ENCODE peak calls at places on chromosomes 5 and 9, in ten cellular contexts. Z is H1; O is naive thymus-derived CD8-positive, alpha-beta T cell; A is cardiac muscle cell; U is prostate gland; V is AG10803; Y is Panc1; B is mammary epithelial cell; S is T-helper 1 cell; X is T1000. T is an unnamed sample.

GRCh38 chr9:89175739-89176360 is 2.8 kb downstream of the SHC3 start:
- DNase-seq in U (no peak), V (peak), B (no peak), O (no peak), A (no peak), Y (no peak), X (no peak), Z (no peak), S (no peak), T (no peak)

GRCh38 chr5:167479796-167480195 is 811.6 kb upstream of the WWC1 start:
- DNase-seq in X (no peak), V (peak), O (no peak), Y (no peak), B (no peak), Z (no peak), S (no peak), U (no peak), A (no peak), T (no peak)

GRCh38 chr5:159855476-159856157 is 60.7 kb upstream of the ADRA1B start:
- DNase-seq in S (no peak), X (no peak), O (no peak), Y (no peak), U (no peak), V (no peak), A (no peak), B (no peak), Z (no peak), T (peak)

GRCh38 chr9:37963936-37964739 is 60.2 kb upstream of the SLC25A51 start:
- DNase-seq in S (no peak), Y (no peak), O (no peak), X (no peak), V (peak), B (peak), U (peak), Z (no peak), A (no peak), T (no peak)

GRCh38 chr9:129936222-129936621 is 101.0 kb downstream of the USP20 start:
- DNase-seq in Z (no peak), A (no peak), O (no peak), S (no peak), Y (no peak), X (no peak), B (no peak), V (no peak), U (no peak), T (no peak)

GRCh38 chr5:41263335-41263734 is 50.0 kb upstream of the C6 start:
- DNase-seq in U (no peak), Z (no peak), B (no peak), S (no peak), X (no peak), Y (no peak), O (no peak), A (no peak), V (no peak), T (no peak)

GRCh38 chr5:150129813-150130492 is 25.7 kb downstream of the PDGFRB start:
- DNase-seq in X (peak), A (peak), B (peak), Z (no peak), U (peak), Y (peak), V (peak), O (peak), S (no peak), T (peak)

GRCh38 chr5:60842859-60843692 is 993 bp downstream of the ELOVL7 start:
- DNase-seq in Y (no peak), S (no peak), B (peak), A (peak), V (no peak), O (no peak), U (peak), Z (no peak), X (no peak), T (no peak)

GRCh38 chr5:179817071-179817840 is 3.4 kb upstream of the SQSTM1 start:
- DNase-seq in X (no peak), S (no peak), U (no peak), O (no peak), B (no peak), V (no peak), A (no peak), Z (no peak), Y (no peak), T (peak)

GRCh38 chr5:141780240-141780951 is 97.8 kb downstream of the PCDH1 start:
- DNase-seq in X (no peak), S (no peak), Y (no peak), A (no peak), B (no peak), U (no peak), Z (no peak), V (no peak), O (no peak), T (peak)

GRCh38 chr5:79093762-79094161 is 17.8 kb upstream of the BHMT start:
- DNase-seq in X (no peak), Y (no peak), U (no peak), S (no peak), A (no peak), V (no peak), B (no peak), O (no peak), Z (no peak), T (no peak)

GRCh38 chr5:132961887-132962286 is 1.5 kb downstream of the AFF4 start:
- DNase-seq in X (no peak), U (no peak), A (peak), Z (no peak), O (no peak), V (peak), B (peak), S (no peak), Y (no peak), T (no peak)

GRCh38 chr5:1727571-1727970 is 72.1 kb downstream of the MRPL36 start:
- DNase-seq in A (no peak), Z (no peak), X (no peak), Y (no peak), O (no peak), U (peak), B (no peak), S (no peak), V (no peak), T (no peak)

GRCh38 chr9:95462419-95463121 is 54.2 kb downstream of the PTCH1 start:
- DNase-seq in Z (no peak), V (peak), S (peak), B (peak), A (peak), O (peak), U (peak), X (peak), Y (no peak), T (peak)

GRCh38 chr5:34895641-34896419 is 19.5 kb downstream of the RAD1 start:
- DNase-seq in Y (no peak), B (no peak), V (peak), Z (no peak), X (no peak), A (no peak), O (no peak), S (no peak), U (no peak), T (no peak)

GRCh38 chr5:59716029-59716428 is 177.5 kb downstream of the PDE4D start:
- DNase-seq in A (no peak), U (no peak), B (no peak), Z (no peak), Y (no peak), V (no peak), X (no peak), O (no peak), S (no peak), T (no peak)

GRCh38 chr5:169941542-169941941 is 38.8 kb downstream of the INSYN2B start:
- DNase-seq in S (no peak), B (no peak), Z (no peak), Y (no peak), O (no peak), V (peak), X (no peak), A (no peak), U (no peak), T (no peak)

GRCh38 chr9:28810375-28811075 is 1237.2 kb upstream of the C9orf72 start:
- DNase-seq in O (no peak), Z (no peak), B (peak), S (no peak), A (no peak), Y (no peak), V (no peak), X (no peak), U (no peak), T (no peak)

GRCh38 chr9:135343733-135344522 is 135.7 kb upstream of the PPP1R26 start:
- DNase-seq in O (peak), Y (peak), U (peak), B (peak), V (peak), A (peak), X (no peak), Z (peak), S (peak), T (peak)

GRCh38 chr5:109005611-109006010 is 257.9 kb downstream of the FER start:
- DNase-seq in O (no peak), Y (no peak), S (no peak), X (no peak), Z (no peak), B (no peak), A (no peak), U (no peak), V (no peak), T (no peak)

GRCh38 chr5:33114361-33114760 is 326.4 kb upstream of the TARS1 start:
- DNase-seq in V (no peak), U (no peak), B (peak), O (no peak), A (no peak), S (no peak), Z (no peak), Y (no peak), X (no peak), T (no peak)

GRCh38 chr9:23073136-23073535 is 626.5 kb downstream of the DMRTA1 start:
- DNase-seq in Z (no peak), A (no peak), Y (no peak), U (no peak), V (no peak), B (no peak), O (no peak), X (no peak), S (no peak), T (no peak)

GRCh38 chr5:172833691-172834569 is at the start of gene ERGIC1:
- DNase-seq in Z (no peak), B (peak), U (peak), Y (no peak), A (peak), X (peak), V (peak), S (peak), O (peak), T (peak)

GRCh38 chr5:107894361-107894760 is 223.6 kb upstream of the EFNA5 start:
- DNase-seq in V (peak), S (no peak), Y (no peak), O (no peak), A (no peak), U (no peak), Z (no peak), X (no peak), B (no peak), T (no peak)

GRCh38 chr5:1378866-1379659 is 34.2 kb upstream of the CLPTM1L start:
- DNase-seq in A (no peak), O (no peak), S (no peak), Z (no peak), X (no peak), Y (no peak), V (no peak), B (no peak), U (no peak), T (no peak)

GRCh38 chr9:97573482-97574073 is 59.6 kb downstream of the TSTD2 start:
- DNase-seq in V (no peak), U (no peak), O (no peak), X (no peak), B (no peak), S (no peak), A (no peak), Z (no peak), Y (no peak), T (peak)

GRCh38 chr5:40089269-40089668 is 590.4 kb upstream of the PTGER4 start:
- DNase-seq in B (peak), Y (no peak), X (no peak), U (no peak), V (no peak), S (no peak), O (no peak), A (no peak), Z (no peak), T (no peak)

GRCh38 chr9:89781838-89782237 is 177.0 kb downstream of the GADD45G start:
- DNase-seq in S (no peak), O (no peak), Z (no peak), U (no peak), Y (no peak), V (no peak), B (no peak), A (no peak), X (no peak), T (no peak)

GRCh38 chr5:119435436-119436132 is 16.7 kb upstream of the HSD17B4 start:
- DNase-seq in B (peak), V (peak), Z (no peak), X (no peak), S (peak), Y (no peak), U (no peak), A (peak), O (peak), T (peak)

GRCh38 chr9:14538529-14538928 is 154.7 kb downstream of the ZDHHC21 start:
- DNase-seq in X (no peak), Y (no peak), A (no peak), U (no peak), B (no peak), Z (no peak), V (no peak), O (no peak), S (no peak), T (no peak)

GRCh38 chr5:141910271-141910673 is 13.4 kb upstream of the DELE1 start:
- DNase-seq in O (no peak), A (no peak), U (no peak), Y (no peak), V (no peak), X (peak), S (no peak), Z (no peak), B (peak), T (peak)

GRCh38 chr9:29211681-29212589 is 1638.7 kb upstream of the C9orf72 start:
- DNase-seq in X (peak), Z (no peak), A (peak), U (no peak), B (peak), S (peak), Y (no peak), O (peak), V (peak), T (peak)

GRCh38 chr9:127114606-127115005 is 7.8 kb downstream of the ANGPTL2 start:
- DNase-seq in B (no peak), Z (no peak), X (no peak), V (no peak), Y (no peak), O (no peak), A (no peak), U (no peak), S (no peak), T (no peak)

GRCh38 chr9:98085955-98086354 is 29.4 kb downstream of the NANS start:
- DNase-seq in S (no peak), A (peak), V (no peak), Y (no peak), X (no peak), B (no peak), Z (peak), O (no peak), U (no peak), T (no peak)

GRCh38 chr5:138655530-138656245 is 80.5 kb upstream of the HSPA9 start:
- DNase-seq in B (no peak), Y (no peak), A (no peak), O (no peak), S (no peak), Z (no peak), U (no peak), X (no peak), V (no peak), T (peak)

GRCh38 chr9:5957166-5957565 is 58.3 kb downstream of the RANBP6 start:
- DNase-seq in O (no peak), X (no peak), U (no peak), B (no peak), Z (no peak), Y (no peak), A (no peak), S (no peak), V (no peak), T (no peak)

GRCh38 chr9:121280715-121281613 is 13.0 kb downstream of the GSN start:
- DNase-seq in A (no peak), U (no peak), Z (no peak), O (no peak), B (no peak), S (no peak), Y (no peak), V (no peak), X (no peak), T (no peak)

GRCh38 chr9:113578877-113579269 is 115.3 kb downstream of the RGS3 start:
- DNase-seq in A (no peak), V (peak), Y (peak), B (peak), S (peak), X (peak), O (peak), Z (no peak), U (no peak), T (no peak)

GRCh38 chr5:57780306-57780958 is 297.8 kb upstream of the ACTBL2 start:
- DNase-seq in A (peak), V (peak), B (no peak), O (no peak), S (no peak), U (no peak), Y (no peak), X (no peak), Z (no peak), T (no peak)

GRCh38 chr9:130432362-130432761 is 12.4 kb upstream of the ASS1 start:
- DNase-seq in X (no peak), A (no peak), V (no peak), B (no peak), O (no peak), Y (no peak), U (no peak), S (no peak), Z (no peak), T (no peak)

T was measured in uterus.